ENCODE peak calls at places on chromosomes 13 and 19, in six cellular contexts. R, P, H, G, I and Y are unnamed samples.

GRCh38 chr19:7507884-7508283 is 8.0 kb upstream of the ZNF358 start:
- DNase-seq in R (peak; percentile 77), P (no peak), H (peak; percentile 55), G (peak; percentile 93), I (peak; percentile 65), Y (peak; percentile 12)

GRCh38 chr13:51628059-51628852 is 44.0 kb downstream of the WDFY2 start:
- DNase-seq in R (no peak), P (no peak), H (no peak), G (no peak), I (no peak), Y (no peak)

GRCh38 chr19:580274-580835 is 8.0 kb downstream of the BSG start:
- DNase-seq in R (no peak), P (no peak), H (no peak), G (no peak), I (no peak), Y (no peak)

GRCh38 chr19:58033741-58034475 is at the start of gene ZSCAN1:
- DNase-seq in R (no peak), P (peak; percentile 93), H (peak; percentile 90), G (peak; percentile 73), I (peak; percentile 61), Y (no peak)

GRCh38 chr19:13118424-13119193 is 545 bp downstream of the NACC1 start:
- DNase-seq in R (peak; percentile 30), P (no peak), H (peak; percentile 43), G (no peak), I (peak; percentile 30), Y (peak; percentile 63)

GRCh38 chr19:42422092-42422575 is 5.1 kb downstream of the LIPE start:
- DNase-seq in R (no peak), P (no peak), H (no peak), G (no peak), I (no peak), Y (no peak)

GRCh38 chr13:40639226-40639681 is 27.2 kb downstream of the FOXO1 start:
- DNase-seq in R (no peak), P (no peak), H (no peak), G (peak; percentile 67), I (no peak), Y (no peak)

GRCh38 chr19:2820112-2820702 is 539 bp downstream of the ZNF554 start:
- DNase-seq in R (no peak), P (no peak), H (no peak), G (no peak), I (no peak), Y (no peak)

GRCh38 chr13:43306364-43306763 is 283.0 kb downstream of the DNAJC15 start:
- DNase-seq in R (no peak), P (no peak), H (no peak), G (no peak), I (no peak), Y (no peak)

GRCh38 chr13:48496796-48497195 is 36.1 kb downstream of the RCBTB2 start:
- DNase-seq in R (peak; percentile 17), P (no peak), H (no peak), G (no peak), I (no peak), Y (no peak)

GRCh38 chr13:48505597-48506091 is 27.2 kb downstream of the RCBTB2 start:
- DNase-seq in R (peak; percentile 48), P (no peak), H (no peak), G (peak; percentile 45), I (no peak), Y (peak; percentile 46)

DNA sequence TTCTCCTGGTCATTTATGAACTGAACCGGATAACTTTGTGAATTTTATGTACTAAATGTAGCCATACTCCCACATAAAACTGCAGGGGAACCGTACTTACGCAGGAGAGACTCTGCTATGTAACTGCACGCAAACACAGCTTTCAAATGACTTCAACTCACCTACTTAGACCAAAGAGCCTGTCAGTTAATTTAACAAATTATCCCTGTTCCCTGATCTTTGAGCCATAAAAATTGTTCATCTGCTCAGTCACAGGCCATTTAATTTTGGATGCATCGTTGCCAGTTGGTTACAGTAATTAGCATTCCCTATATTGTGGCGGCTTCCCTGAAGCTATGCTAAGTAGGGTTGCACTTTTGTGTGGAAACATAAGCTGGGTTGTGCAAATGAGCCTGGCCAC is 21.1 kb upstream of the OBI1 start:
- DNase-seq in R (no peak), P (no peak), H (no peak), G (no peak), I (no peak), Y (no peak)
- H3K4me3 ChIP-seq in R (no peak overlapping the region), P (no peak overlapping the region), H (no peak overlapping the region), G (no peak overlapping the region), I (no peak overlapping the region), Y (no peak overlapping the region)

DNA sequence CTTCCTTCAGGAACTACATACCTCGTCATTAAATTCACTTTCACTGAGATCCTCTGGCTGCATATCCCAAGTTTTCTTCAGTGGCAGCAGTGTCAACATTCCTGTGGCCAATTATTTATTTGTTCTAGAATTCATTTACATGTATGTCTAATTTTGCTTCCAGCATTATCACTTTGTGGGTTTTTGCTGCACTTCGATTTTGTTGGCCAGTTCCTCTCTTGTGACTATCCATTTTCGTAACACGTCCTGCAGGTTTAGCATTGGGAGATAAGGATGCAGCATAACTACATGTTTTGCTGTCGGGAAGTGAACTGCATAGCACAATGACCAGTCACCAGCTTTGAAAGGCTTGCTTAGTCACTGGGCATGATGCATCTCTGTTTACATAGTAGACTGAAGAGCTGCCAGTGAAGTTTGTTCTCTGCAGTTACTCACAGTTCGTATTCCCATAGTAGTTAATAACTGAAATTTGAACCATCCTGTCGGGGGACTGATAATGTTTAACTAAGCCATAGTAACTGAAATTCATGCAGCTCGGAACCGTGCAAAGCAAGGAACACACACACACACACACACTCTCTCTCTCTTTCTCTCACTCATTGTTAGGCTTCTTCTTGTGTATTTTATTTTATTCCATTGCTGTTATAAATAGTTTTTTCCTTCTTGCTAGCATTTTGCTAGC is 28.3 kb downstream of the ZNF507 start:
- DNase-seq in R (peak; percentile 97), P (peak; percentile 63), H (no peak), G (peak; percentile 99), I (peak; percentile 100), Y (no peak)
- H3K4me3 ChIP-seq in R (no peak overlapping the region), P (no peak overlapping the region), H (no peak overlapping the region), G (no peak overlapping the region), I (peak overlapping the region; percentile 48), Y (no peak overlapping the region)

GRCh38 chr19:50205681-50206138 is 2.3 kb downstream of the MYH14 start:
- DNase-seq in R (peak; percentile 97), P (peak; percentile 71), H (no peak), G (no peak), I (no peak), Y (no peak)
- H3K4me3 ChIP-seq in R (peak overlapping the region; percentile 73), P (peak overlapping the region; percentile 57), H (peak overlapping the region; percentile 75), G (no peak overlapping the region), I (no peak overlapping the region), Y (no peak overlapping the region)

GRCh38 chr19:47848871-47849473 is 10.1 kb upstream of the TPRX2 start:
- DNase-seq in R (no peak), P (no peak), H (no peak), G (peak; percentile 35), I (no peak), Y (no peak)
- H3K4me3 ChIP-seq in R (no peak overlapping the region), P (no peak overlapping the region), H (no peak overlapping the region), G (no peak overlapping the region), I (no peak overlapping the region), Y (no peak overlapping the region)

GRCh38 chr19:17998827-17999150 is 9.2 kb upstream of the ARRDC2 start:
- DNase-seq in R (no peak), P (no peak), H (no peak), G (no peak), I (no peak), Y (no peak)

GRCh38 chr19:17997969-17998826 is 9.8 kb upstream of the ARRDC2 start:
- DNase-seq in R (peak; percentile 53), P (no peak), H (no peak), G (peak; percentile 71), I (no peak), Y (no peak)

GRCh38 chr19:18000981-18001836 is 6.8 kb upstream of the ARRDC2 start:
- DNase-seq in R (peak; percentile 92), P (peak; percentile 89), H (peak; percentile 91), G (peak; percentile 90), I (peak; percentile 60), Y (peak; percentile 85)

GRCh38 chr19:18000480-18000980 is 7.4 kb upstream of the ARRDC2 start:
- DNase-seq in R (no peak), P (no peak), H (no peak), G (no peak), I (no peak), Y (no peak)

GRCh38 chr19:17999685-18000479 is 8.1 kb upstream of the ARRDC2 start:
- DNase-seq in R (no peak), P (no peak), H (no peak), G (no peak), I (no peak), Y (no peak)
- H3K4me3 ChIP-seq in R (no peak overlapping the region), P (no peak overlapping the region), H (peak overlapping the region; percentile 82), G (no peak overlapping the region), I (no peak overlapping the region), Y (no peak overlapping the region)

GRCh38 chr13:106865706-106866288 is 297.9 kb upstream of the ARGLU1 start:
- DNase-seq in R (no peak), P (no peak), H (no peak), G (no peak), I (no peak), Y (no peak)

GRCh38 chr13:106867249-106867648 is 299.3 kb upstream of the ARGLU1 start:
- DNase-seq in R (no peak), P (no peak), H (no peak), G (no peak), I (no peak), Y (no peak)
- H3K4me3 ChIP-seq in R (no peak overlapping the region), P (peak overlapping the region; percentile 37), H (peak overlapping the region; percentile 43), G (no peak overlapping the region), I (peak overlapping the region; percentile 46), Y (no peak overlapping the region)